ENCODE peak calls at places on chromosome 2, in nine cellular contexts. S, P, W, N, D, E, H, Y and L are unnamed samples.

GRCh38 chr2:100260712-100261620 is 61.3 kb downstream of the LONRF2 start:
- DNase-seq in S (peak; percentile 60), P (peak; percentile 69), W (peak; percentile 62), N (peak; percentile 74), D (peak; percentile 37), E (peak; percentile 84), H (peak; percentile 85), Y (peak; percentile 72), L (peak; percentile 39)

GRCh38 chr2:101124684-101125366 is 26.4 kb downstream of the TBC1D8 start:
- DNase-seq in S (peak; percentile 91), P (peak; percentile 55), W (no peak), N (no peak), D (peak; percentile 95), E (peak; percentile 81), H (peak; percentile 76), Y (peak; percentile 73), L (no peak)

GRCh38 chr2:190551928-190552327 is 17.4 kb upstream of the NEMP2 start:
- DNase-seq in S (no peak), P (no peak), W (no peak), N (no peak), D (no peak), E (no peak), H (no peak), Y (no peak), L (no peak)

GRCh38 chr2:20443276-20443920 is 3.5 kb upstream of the RHOB start:
- DNase-seq in S (no peak), P (peak; percentile 17), W (no peak), N (no peak), D (no peak), E (peak; percentile 65), H (peak; percentile 57), Y (no peak), L (peak; percentile 64)

GRCh38 chr2:126406267-126406666 is 249.7 kb upstream of the GYPC start:
- DNase-seq in S (no peak), P (no peak), W (no peak), N (no peak), D (no peak), E (no peak), H (no peak), Y (no peak), L (peak; percentile 1)

GRCh38 chr2:56239437-56239836 is 55.6 kb downstream of the CCDC85A start:
- DNase-seq in S (no peak), P (no peak), W (no peak), N (no peak), D (peak; percentile 53), E (no peak), H (peak; percentile 7), Y (peak; percentile 62), L (no peak)

GRCh38 chr2:162490795-162491470 is 147.0 kb downstream of the GCA start:
- DNase-seq in S (no peak), P (no peak), W (no peak), N (no peak), D (no peak), E (no peak), H (no peak), Y (no peak), L (no peak)

GRCh38 chr2:144331652-144332355 is 188.1 kb downstream of the ZEB2 start:
- DNase-seq in S (peak; percentile 23), P (no peak), W (no peak), N (peak; percentile 73), D (no peak), E (no peak), H (no peak), Y (peak; percentile 15), L (no peak)

GRCh38 chr2:109143214-109144187 is 14.5 kb downstream of the SH3RF3 start:
- DNase-seq in S (no peak), P (no peak), W (peak; percentile 15), N (no peak), D (no peak), E (no peak), H (peak; percentile 47), Y (no peak), L (no peak)

GRCh38 chr2:16184945-16185660 is 244.8 kb downstream of the MYCN start:
- DNase-seq in S (no peak), P (no peak), W (no peak), N (no peak), D (no peak), E (no peak), H (no peak), Y (no peak), L (no peak)

GRCh38 chr2:16182841-16183240 is 242.5 kb downstream of the MYCN start:
- DNase-seq in S (no peak), P (no peak), W (no peak), N (no peak), D (no peak), E (no peak), H (no peak), Y (no peak), L (no peak)

GRCh38 chr2:16181741-16182090 is 241.4 kb downstream of the MYCN start:
- DNase-seq in S (no peak), P (no peak), W (no peak), N (no peak), D (no peak), E (no peak), H (no peak), Y (no peak), L (no peak)

GRCh38 chr2:16184341-16184890 is 244.1 kb downstream of the MYCN start:
- DNase-seq in S (no peak), P (no peak), W (no peak), N (no peak), D (no peak), E (no peak), H (no peak), Y (no peak), L (no peak)

DNA sequence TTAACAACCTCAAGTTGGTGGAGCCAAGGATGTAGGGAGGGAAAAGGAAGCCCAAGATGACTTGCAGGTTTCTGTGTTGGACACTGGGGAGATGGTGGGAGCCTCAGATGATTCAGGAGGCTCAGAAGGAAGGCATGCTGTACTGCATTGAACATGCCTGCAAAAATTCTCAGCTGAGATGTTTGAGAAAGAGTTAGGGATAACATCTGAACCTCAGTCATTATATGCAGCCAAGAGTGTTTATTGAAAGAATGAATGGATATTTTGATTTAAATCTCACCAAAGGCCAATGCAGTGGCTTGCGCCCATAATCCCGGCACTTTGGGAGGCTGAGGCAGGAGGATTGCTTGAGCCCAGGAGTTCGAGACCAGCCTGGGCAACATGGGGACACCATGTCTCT is 243.0 kb downstream of the MYCN start:
- DNase-seq in S (no peak), P (no peak), W (no peak), N (no peak), D (no peak), E (no peak), H (no peak), Y (no peak), L (no peak)
- H3K9me3 ChIP-seq in S (no peaks in the 10 kb centered on the region), P (no peaks in the 10 kb centered on the region), W (no peaks in the 10 kb centered on the region), N (no peaks in the 10 kb centered on the region), D (peaks cover 6% of the 10 kb centered on the region), E (no peaks in the 10 kb centered on the region), H (peaks cover 45% of the 10 kb centered on the region), Y (no peaks in the 10 kb centered on the region), L (no peaks in the 10 kb centered on the region)

DNA sequence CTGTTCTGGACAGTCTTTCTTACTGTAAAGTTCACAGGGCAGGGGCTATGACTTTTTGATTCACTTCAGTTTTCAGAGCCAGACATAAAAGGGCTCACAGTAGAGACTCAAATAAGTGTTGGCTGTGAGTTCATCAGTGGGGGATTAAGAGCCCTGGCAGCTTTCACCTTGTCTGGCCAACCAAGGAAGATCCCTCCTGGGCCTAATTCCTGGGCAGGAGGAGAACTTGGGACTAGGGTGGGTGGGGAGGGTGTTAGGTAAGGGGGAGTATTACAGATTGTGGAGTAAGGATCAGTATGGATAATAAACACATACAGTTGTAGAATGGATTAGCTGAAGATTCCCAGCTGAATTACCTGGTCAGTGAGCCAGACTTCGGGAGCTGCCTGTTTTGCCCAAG is 904 bp upstream of the SFXN5 start:
- DNase-seq in S (no peak), P (no peak), W (no peak), N (no peak), D (no peak), E (no peak), H (no peak), Y (no peak), L (no peak)
- H3K4me3 ChIP-seq in S (no peak overlapping the region), P (peak overlapping the region; percentile 95), W (peak overlapping the region; percentile 61), N (peak overlapping the region; percentile 70), D (peak overlapping the region; percentile 86), E (peak overlapping the region; percentile 86), H (no peak overlapping the region), Y (peak overlapping the region; percentile 85), L (peak overlapping the region; percentile 78)

DNA sequence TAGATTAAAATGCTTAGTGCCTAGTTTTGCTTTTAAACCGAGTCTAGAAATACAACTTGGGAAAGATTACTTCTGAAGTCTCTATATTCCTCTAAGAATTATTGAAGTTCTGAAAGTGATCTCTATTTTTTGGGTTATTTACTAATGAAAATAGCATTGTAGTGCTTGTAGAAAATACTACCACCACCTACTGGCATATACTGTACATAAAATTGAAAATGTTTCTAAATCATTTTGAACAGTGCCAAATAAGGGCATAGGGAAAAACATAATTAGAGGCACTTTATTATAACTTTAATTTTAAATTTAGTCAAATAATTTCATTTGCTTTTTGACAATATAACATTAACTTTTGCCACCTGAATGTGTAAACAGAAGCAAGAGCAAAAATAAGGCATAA is 1399.6 kb upstream of the ZEB2 start:
- DNase-seq in S (no peak), P (no peak), W (no peak), N (no peak), D (no peak), E (no peak), H (peak; percentile 8), Y (no peak), L (peak; percentile 31)
- TF ChIP-seq CTCF in S (peak; percentile 23), P (peak; percentile 38), W (no peak), N (no peak), D (peak; percentile 10), E (peak; percentile 43), H (peak; percentile 34), Y (peak; percentile 23), L (peak; percentile 50)

GRCh38 chr2:176158306-176158643 is 1.2 kb downstream of the HOXD3 start:
- DNase-seq in S (no peak), P (no peak), W (no peak), N (no peak), D (no peak), E (no peak), H (no peak), Y (peak; percentile 58), L (no peak)
- H3K9me3 ChIP-seq in S (no peaks in the 10 kb centered on the region), P (no peaks in the 10 kb centered on the region), W (no peaks in the 10 kb centered on the region), N (peaks cover under 1% of the 10 kb centered on the region), D (peaks cover 3% of the 10 kb centered on the region), E (no peaks in the 10 kb centered on the region), H (peaks cover 17% of the 10 kb centered on the region), Y (no peaks in the 10 kb centered on the region), L (no peaks in the 10 kb centered on the region)

GRCh38 chr2:26185954-26186353 is 13.1 kb downstream of the GAREM2 start:
- DNase-seq in S (no peak), P (no peak), W (no peak), N (no peak), D (no peak), E (no peak), H (no peak), Y (no peak), L (no peak)
- H3K4me3 ChIP-seq in S (no peak overlapping the region), P (no peak overlapping the region), W (no peak overlapping the region), N (no peak overlapping the region), D (no peak overlapping the region), E (no peak overlapping the region), H (no peak overlapping the region), Y (peak overlapping the region; percentile 64), L (no peak overlapping the region)

DNA sequence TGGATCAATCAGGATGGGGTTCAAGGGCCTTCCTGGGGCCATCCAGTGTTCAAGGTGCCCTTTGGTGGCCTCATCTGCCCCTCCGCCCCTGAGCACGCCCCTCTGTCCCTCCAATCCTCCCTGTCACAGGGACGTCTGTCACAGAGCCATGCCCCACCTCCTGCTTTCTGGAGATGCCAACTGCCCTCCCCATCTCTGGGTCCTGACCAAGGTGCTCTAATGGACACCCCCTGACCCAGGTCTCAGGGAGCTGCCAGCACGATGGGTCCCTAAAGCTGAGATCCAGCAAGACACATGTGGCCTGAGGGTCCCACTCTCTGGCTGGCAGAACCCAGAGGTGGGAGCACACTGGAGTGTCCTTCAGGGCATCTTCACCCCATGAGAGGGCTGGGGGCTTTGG is 2.1 kb upstream of the TEKT4 start:
- DNase-seq in S (no peak), P (no peak), W (no peak), N (no peak), D (no peak), E (no peak), H (no peak), Y (no peak), L (no peak)
- TF ChIP-seq CTCF in S (no peak), P (no peak), W (no peak), N (no peak), D (no peak), E (no peak), H (no peak), Y (no peak), L (no peak)